ENCODE peak calls at places on chromosomes 3 and 15, in five cellular contexts. F is tibial artery, N is SJCRH30, H is BJ, B is left lung. J is an unnamed sample. For H3K36me3, the result is how much of the 10 kb centered on the place peaks cover.

GRCh38 chr3:162112719-162113118 is 616.1 kb downstream of the OTOL1 start:
- DNase-seq in N (no peak), F (no peak), B (no peak), H (no peak), J (no peak)

GRCh38 chr15:63374686-63375520 is 6.7 kb downstream of the CA12 start:
- DNase-seq in B (peak), H (no peak), N (peak), F (peak), J (no peak)

GRCh38 chr15:80072285-80072684 is 12.8 kb downstream of the ZFAND6 start:
- DNase-seq in F (no peak), N (peak), H (peak), B (no peak), J (no peak)

GRCh38 chr3:156371683-156372082 is 183.2 kb downstream of the SSR3 start:
- DNase-seq in B (no peak), H (no peak), F (no peak), N (no peak), J (no peak)

GRCh38 chr3:51619983-51620382 is 51.1 kb upstream of the TEX264 start:
- DNase-seq in N (no peak), H (no peak), B (no peak), F (no peak), J (no peak)

GRCh38 chr15:64502537-64502936 is 42.2 kb downstream of the ZNF609 start:
- DNase-seq in F (no peak), H (no peak), N (no peak), B (no peak), J (no peak)

GRCh38 chr3:33525232-33525631 is 85.0 kb upstream of the UBP1 start:
- DNase-seq in F (no peak), H (no peak), N (no peak), B (no peak), J (no peak)

GRCh38 chr3:179452872-179453271 is 1.6 kb upstream of the GNB4 start:
- DNase-seq in B (no peak), H (no peak), F (no peak), N (no peak), J (no peak)

GRCh38 chr15:96789999-96790398 is 459.5 kb downstream of the NR2F2 start:
- DNase-seq in N (no peak), F (no peak), H (no peak), B (no peak), J (no peak)

GRCh38 chr3:71258116-71258515 is 325.4 kb downstream of the FOXP1 start:
- DNase-seq in H (peak), B (no peak), N (no peak), F (no peak), J (no peak)

GRCh38 chr15:91855684-91856553 is 2.4 kb downstream of the SLCO3A1 start:
- DNase-seq in H (no peak), B (peak), F (no peak), N (peak), J (no peak)

GRCh38 chr15:78077053-78077859 is at the start of gene TBC1D2B:
- DNase-seq in H (no peak), N (peak), B (peak), F (peak), J (peak)

GRCh38 chr3:12301513-12301912 is 12.6 kb downstream of the PPARG start:
- DNase-seq in H (no peak), B (no peak), F (no peak), N (no peak), J (no peak)

GRCh38 chr3:197465996-197466549 is 89.7 kb downstream of the BDH1 start:
- DNase-seq in H (no peak), B (no peak), N (no peak), F (no peak), J (no peak)

GRCh38 chr3:57164217-57164605 is 942 bp downstream of the IL17RD start:
- DNase-seq in B (peak), F (no peak), H (no peak), N (no peak), J (no peak)

GRCh38 chr3:159732172-159733111 is 256.2 kb upstream of the IL12A start:
- DNase-seq in H (peak), F (no peak), N (peak), B (peak), J (no peak)

GRCh38 chr3:156010829-156011228 is 109.5 kb upstream of the KCNAB1 start:
- DNase-seq in F (no peak), N (no peak), H (no peak), B (no peak), J (no peak)

GRCh38 chr15:39088186-39088585 is 492.7 kb upstream of the THBS1 start:
- DNase-seq in F (no peak), N (no peak), H (no peak), B (no peak), J (no peak)

GRCh38 chr3:48130321-48130881 is 57.8 kb downstream of the CDC25A start:
- DNase-seq in H (peak), N (peak), B (peak), F (peak), J (no peak)

GRCh38 chr15:79091204-79091867 is 756 bp upstream of the RASGRF1 start:
- DNase-seq in N (no peak), F (peak), H (no peak), B (no peak), J (no peak)

GRCh38 chr3:8886556-8886955 is 76.7 kb downstream of the RAD18 start:
- DNase-seq in F (no peak), H (no peak), B (no peak), N (no peak), J (no peak)

GRCh38 chr15:22888120-22888859 is 49.8 kb downstream of the NIPA2 start:
- DNase-seq in N (no peak), F (no peak), H (peak), B (no peak), J (no peak)

GRCh38 chr3:98930413-98930812 is 28.9 kb upstream of the DCBLD2 start:
- DNase-seq in H (no peak), N (no peak), B (no peak), F (no peak), J (no peak)

GRCh38 chr3:99666201-99666600 is 27.8 kb downstream of the COL8A1 start:
- DNase-seq in B (no peak), F (no peak), H (no peak), N (no peak), J (no peak)

GRCh38 chr3:187954486-187955075 is 199.4 kb upstream of the LPP start:
- DNase-seq in F (no peak), B (no peak), N (no peak), H (no peak), J (no peak)

GRCh38 chr15:92600902-92601301 is 54.7 kb downstream of the FAM174B start:
- DNase-seq in H (no peak), N (no peak), F (no peak), B (no peak), J (no peak)

GRCh38 chr15:74735305-74735704 is 10.0 kb upstream of the CYP1A1 start:
- DNase-seq in H (no peak), F (no peak), B (no peak), N (no peak), J (no peak)

GRCh38 chr3:514206-514605 is 317.6 kb downstream of the CHL1 start:
- DNase-seq in F (no peak), N (no peak), B (no peak), H (no peak), J (no peak)

GRCh38 chr3:98556164-98557130 is 24.7 kb downstream of the GPR15 start:
- DNase-seq in N (no peak), H (no peak), B (no peak), F (no peak), J (no peak)

GRCh38 chr15:63880744-63881143 is 47.0 kb upstream of the HERC1 start:
- DNase-seq in F (no peak), B (no peak), N (no peak), H (no peak), J (no peak)

GRCh38 chr3:168249539-168250414 is 154.1 kb upstream of the GOLIM4 start:
- DNase-seq in F (peak), N (peak), B (peak), H (peak), J (no peak)

GRCh38 chr3:37321260-37321852 is 147.0 kb upstream of the LRRFIP2 start:
- DNase-seq in N (no peak), B (no peak), F (no peak), H (no peak), J (no peak)

GRCh38 chr3:108090066-108090700 is 648 bp downstream of the CD47 start:
- DNase-seq in N (peak), H (no peak), B (peak), F (peak), J (peak)

GRCh38 chr3:196645917-196646735 is 6.6 kb downstream of the NRROS start:
- DNase-seq in F (no peak), H (no peak), N (no peak), B (no peak), J (no peak)

GRCh38 chr3:58628823-58629562 is 37.6 kb downstream of the FAM3D start:
- DNase-seq in F (no peak), N (peak), B (no peak), H (peak), J (no peak)

GRCh38 chr3:127614928-127615592 is 13.9 kb upstream of the PODXL2 start:
- DNase-seq in H (no peak), F (no peak), B (no peak), N (no peak), J (no peak)

GRCh38 chr3:150145659-150146058 is 175.0 kb upstream of the PFN2 start:
- DNase-seq in B (no peak), N (no peak), H (no peak), F (no peak), J (no peak)

GRCh38 chr3:53286727-53287412 is 31.0 kb upstream of the TKT start:
- DNase-seq in H (no peak), B (no peak), N (no peak), F (no peak), J (no peak)

DNA sequence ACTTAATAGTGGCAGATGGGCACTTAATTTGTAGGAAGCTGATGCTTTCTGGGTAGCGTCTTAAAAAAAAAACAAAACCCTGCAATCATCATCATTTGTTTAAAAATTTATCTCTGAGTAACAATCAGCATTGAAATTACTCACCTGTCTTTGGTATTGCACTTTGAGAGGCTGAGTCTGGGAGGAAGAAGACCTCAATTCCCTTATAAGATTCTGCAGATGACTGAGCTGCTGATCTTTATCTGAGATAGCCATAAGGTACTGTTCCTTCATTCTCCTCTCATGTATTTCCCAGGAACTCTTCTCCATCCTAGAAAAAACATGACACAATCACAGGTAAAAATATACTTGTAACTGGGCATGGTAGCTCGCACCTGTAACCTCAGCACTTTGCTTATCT is 16.4 kb upstream of the HCLS1 start:
- DNase-seq in N (no peak), B (no peak), F (no peak), H (no peak), J (no peak)
- H3K36me3 ChIP-seq in N (under half), B (half or more), F (half or more), H (under half), J (half or more)

GRCh38 chr3:194659778-194660177 is 12.2 kb downstream of the LSG1 start:
- DNase-seq in N (no peak), B (no peak), F (no peak), H (no peak), J (no peak)

GRCh38 chr3:194657439-194657838 is 14.6 kb downstream of the LSG1 start:
- DNase-seq in N (no peak), B (no peak), H (no peak), F (no peak), J (no peak)

GRCh38 chr3:194661946-194662345 is 10.0 kb downstream of the LSG1 start:
- DNase-seq in F (no peak), H (no peak), B (no peak), N (no peak), J (no peak)

GRCh38 chr3:194661374-194661773 is 10.6 kb downstream of the LSG1 start:
- DNase-seq in B (no peak), H (no peak), N (no peak), F (no peak), J (no peak)

GRCh38 chr3:194658477-194659242 is 13.3 kb downstream of the LSG1 start:
- DNase-seq in H (no peak), N (no peak), F (no peak), B (no peak), J (no peak)
- H3K36me3 ChIP-seq in H (under half), N (under half), F (half or more), B (half or more), J (under half)

DNA sequence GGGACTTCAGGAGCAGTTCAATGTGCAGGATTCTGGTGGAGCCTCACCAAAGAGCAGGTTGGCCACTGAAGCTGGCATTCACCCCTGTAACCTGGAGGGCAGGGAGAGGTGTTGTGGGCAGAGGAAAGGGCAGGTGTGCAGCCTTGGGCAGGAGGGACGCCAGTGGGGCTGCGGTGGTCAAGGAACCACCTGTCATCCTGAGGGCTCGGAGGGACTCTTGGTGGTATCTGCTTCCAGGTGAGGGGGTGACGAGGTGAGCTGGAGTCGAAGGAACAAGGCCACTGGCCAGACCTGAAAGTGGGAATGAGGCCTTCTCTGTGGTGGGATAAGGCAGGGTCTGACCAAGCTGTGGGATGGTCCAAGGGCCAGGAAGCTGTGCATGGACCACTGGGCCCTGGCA is 269.5 kb downstream of the PLCL2 start:
- DNase-seq in H (no peak), B (no peak), F (no peak), N (no peak), J (no peak)
- H3K36me3 ChIP-seq in H (under half), B (half or more), F (under half), N (under half), J (under half)

DNA sequence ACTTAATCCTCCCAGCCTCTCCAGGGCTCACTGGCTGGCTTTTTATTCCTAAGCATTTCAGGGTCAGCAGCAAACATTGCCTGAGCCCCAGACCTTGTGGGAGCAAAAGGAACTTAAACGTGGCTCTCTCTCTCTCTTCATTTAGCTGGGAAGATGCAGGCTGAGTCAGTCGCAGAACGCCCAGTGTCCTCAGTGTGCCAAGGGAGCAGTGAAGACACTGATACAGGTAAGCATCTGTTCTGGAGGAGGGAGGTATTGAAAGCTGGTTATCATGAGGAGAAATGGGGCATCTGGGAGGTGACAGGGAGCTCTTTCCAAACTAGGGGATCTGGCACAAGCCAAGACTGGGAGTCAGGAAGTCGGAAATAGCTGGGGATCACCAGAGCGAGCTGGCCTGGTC is 4.3 kb downstream of the RHOV start:
- DNase-seq in N (no peak), F (no peak), H (no peak), B (no peak), J (no peak)
- H3K36me3 ChIP-seq in N (under half), F (under half), H (under half), B (under half), J (under half)

J was measured in effector memory CD4-positive, alpha-beta T cell.